ENCODE peak calls at places on chromosomes 1 and 21, in five cellular contexts. One of them, this sample, is unnamed.

GRCh38 chr1:238951809-238952208 is 434.6 kb upstream of the CHRM3 start:
- DNase-seq in IMR-90: peak
- DNase-seq in adrenal gland: peak
- DNase-seq in upper lobe of right lung: no peak
- DNase-seq in A549: peak
- DNase-seq in this sample: peak

GRCh38 chr1:172601046-172601630 is 57.8 kb upstream of the FASLG start:
- DNase-seq in A549: no peak
- DNase-seq in upper lobe of right lung: no peak
- DNase-seq in adrenal gland: no peak
- DNase-seq in IMR-90: no peak
- DNase-seq in this sample: no peak

GRCh38 chr1:86137458-86137857 is 19.1 kb downstream of the COL24A1 start:
- DNase-seq in upper lobe of right lung: no peak
- DNase-seq in adrenal gland: no peak
- DNase-seq in IMR-90: peak
- DNase-seq in A549: peak
- DNase-seq in this sample: peak

GRCh38 chr1:154221815-154222081 is 993 bp downstream of the UBAP2L start:
- DNase-seq in adrenal gland: no peak
- DNase-seq in A549: peak
- DNase-seq in IMR-90: peak
- DNase-seq in upper lobe of right lung: no peak
- DNase-seq in this sample: peak

GRCh38 chr1:77504986-77505385 is 177.5 kb downstream of the ZZZ3 start:
- DNase-seq in A549: no peak
- DNase-seq in adrenal gland: no peak
- DNase-seq in upper lobe of right lung: no peak
- DNase-seq in IMR-90: peak
- DNase-seq in this sample: peak

GRCh38 chr1:39213511-39214002 is 9.1 kb downstream of the MACF1 start:
- DNase-seq in A549: no peak
- DNase-seq in IMR-90: peak
- DNase-seq in upper lobe of right lung: no peak
- DNase-seq in adrenal gland: no peak
- DNase-seq in this sample: peak

GRCh38 chr1:83006271-83006670 is 992.7 kb downstream of the TTLL7 start:
- DNase-seq in adrenal gland: no peak
- DNase-seq in IMR-90: no peak
- DNase-seq in upper lobe of right lung: no peak
- DNase-seq in A549: no peak
- DNase-seq in this sample: no peak

GRCh38 chr1:113905435-113905861 is 322 bp downstream of the DCLRE1B start:
- DNase-seq in adrenal gland: no peak
- DNase-seq in upper lobe of right lung: no peak
- DNase-seq in IMR-90: no peak
- DNase-seq in A549: no peak
- DNase-seq in this sample: no peak

GRCh38 chr1:24535021-24535424 is 20.9 kb upstream of the NCMAP start:
- DNase-seq in upper lobe of right lung: no peak
- DNase-seq in IMR-90: no peak
- DNase-seq in adrenal gland: no peak
- DNase-seq in A549: no peak
- DNase-seq in this sample: no peak

GRCh38 chr21:39882186-39882882 is 15.1 kb downstream of the PCP4 start:
- DNase-seq in upper lobe of right lung: no peak
- DNase-seq in IMR-90: no peak
- DNase-seq in A549: no peak
- DNase-seq in adrenal gland: no peak
- DNase-seq in this sample: no peak

GRCh38 chr1:76317299-76317913 is 242.9 kb downstream of the ST6GALNAC3 start:
- DNase-seq in upper lobe of right lung: no peak
- DNase-seq in A549: no peak
- DNase-seq in IMR-90: no peak
- DNase-seq in adrenal gland: no peak
- DNase-seq in this sample: peak

GRCh38 chr1:183032122-183032921 is 9.1 kb downstream of the LAMC1 start:
- DNase-seq in upper lobe of right lung: no peak
- DNase-seq in A549: peak
- DNase-seq in IMR-90: no peak
- DNase-seq in adrenal gland: peak
- DNase-seq in this sample: peak

GRCh38 chr1:66364578-66365391 is 169.2 kb upstream of the SGIP1 start:
- DNase-seq in IMR-90: peak
- DNase-seq in adrenal gland: no peak
- DNase-seq in upper lobe of right lung: no peak
- DNase-seq in A549: no peak
- DNase-seq in this sample: no peak

GRCh38 chr1:81689531-81689941 is 111.2 kb upstream of the ADGRL2 start:
- DNase-seq in IMR-90: peak
- DNase-seq in upper lobe of right lung: no peak
- DNase-seq in adrenal gland: no peak
- DNase-seq in A549: no peak
- DNase-seq in this sample: peak

GRCh38 chr1:46764406-46764805 is 34.4 kb upstream of the CYP4B1 start:
- DNase-seq in adrenal gland: no peak
- DNase-seq in A549: no peak
- DNase-seq in IMR-90: no peak
- DNase-seq in upper lobe of right lung: no peak
- DNase-seq in this sample: no peak

GRCh38 chr1:66446261-66447001 is 87.5 kb upstream of the SGIP1 start:
- DNase-seq in A549: peak
- DNase-seq in IMR-90: peak
- DNase-seq in adrenal gland: peak
- DNase-seq in upper lobe of right lung: no peak
- DNase-seq in this sample: peak

GRCh38 chr1:231818342-231818741 is 191.8 kb downstream of the DISC1 start:
- DNase-seq in adrenal gland: no peak
- DNase-seq in A549: no peak
- DNase-seq in upper lobe of right lung: no peak
- DNase-seq in IMR-90: no peak
- DNase-seq in this sample: no peak

GRCh38 chr1:197320991-197321531 is 53.0 kb downstream of the CRB1 start:
- DNase-seq in A549: peak
- DNase-seq in IMR-90: peak
- DNase-seq in upper lobe of right lung: no peak
- DNase-seq in adrenal gland: no peak
- DNase-seq in this sample: no peak

GRCh38 chr1:217135569-217135915 is 412.3 kb upstream of the ESRRG start:
- DNase-seq in IMR-90: peak
- DNase-seq in upper lobe of right lung: no peak
- DNase-seq in A549: no peak
- DNase-seq in adrenal gland: no peak
- DNase-seq in this sample: peak

GRCh38 chr1:3060112-3060511 is 8.9 kb upstream of the PRDM16 start:
- DNase-seq in A549: no peak
- DNase-seq in upper lobe of right lung: peak
- DNase-seq in IMR-90: no peak
- DNase-seq in adrenal gland: no peak
- DNase-seq in this sample: no peak

GRCh38 chr21:36297938-36298572 is 21.9 kb upstream of the MORC3 start:
- DNase-seq in A549: peak
- DNase-seq in adrenal gland: peak
- DNase-seq in upper lobe of right lung: peak
- DNase-seq in IMR-90: peak
- DNase-seq in this sample: peak

GRCh38 chr1:112444269-112444668 is 48.3 kb downstream of the CTTNBP2NL start:
- DNase-seq in adrenal gland: no peak
- DNase-seq in IMR-90: peak
- DNase-seq in A549: no peak
- DNase-seq in upper lobe of right lung: no peak
- DNase-seq in this sample: no peak

GRCh38 chr1:197130677-197131304 is 15.7 kb downstream of the ASPM start:
- DNase-seq in A549: no peak
- DNase-seq in IMR-90: peak
- DNase-seq in adrenal gland: no peak
- DNase-seq in upper lobe of right lung: no peak
- DNase-seq in this sample: no peak

GRCh38 chr1:97668945-97669344 is 251.9 kb downstream of the DPYD start:
- DNase-seq in IMR-90: peak
- DNase-seq in A549: peak
- DNase-seq in upper lobe of right lung: no peak
- DNase-seq in adrenal gland: no peak
- DNase-seq in this sample: peak

GRCh38 chr1:164805399-164805798 is 246.4 kb downstream of the PBX1 start:
- DNase-seq in upper lobe of right lung: no peak
- DNase-seq in IMR-90: peak
- DNase-seq in A549: no peak
- DNase-seq in adrenal gland: no peak
- DNase-seq in this sample: peak

GRCh38 chr1:161082996-161083742 is 6.2 kb downstream of the NECTIN4 start:
- DNase-seq in adrenal gland: peak
- DNase-seq in A549: peak
- DNase-seq in upper lobe of right lung: peak
- DNase-seq in IMR-90: peak
- DNase-seq in this sample: peak

GRCh38 chr21:46376231-46376628 is 52.3 kb downstream of the PCNT start:
- DNase-seq in IMR-90: no peak
- DNase-seq in upper lobe of right lung: no peak
- DNase-seq in A549: no peak
- DNase-seq in adrenal gland: no peak
- DNase-seq in this sample: no peak

GRCh38 chr1:105874621-105875020 is 1181.9 kb upstream of the PRMT6 start:
- DNase-seq in adrenal gland: no peak
- DNase-seq in IMR-90: no peak
- DNase-seq in A549: no peak
- DNase-seq in upper lobe of right lung: no peak
- DNase-seq in this sample: no peak

GRCh38 chr1:160397651-160398050 is 2.7 kb upstream of the VANGL2 start:
- DNase-seq in upper lobe of right lung: no peak
- DNase-seq in IMR-90: no peak
- DNase-seq in A549: no peak
- DNase-seq in adrenal gland: no peak
- DNase-seq in this sample: no peak

GRCh38 chr1:119713538-119714456 is 2.1 kb downstream of the PHGDH start:
- DNase-seq in adrenal gland: no peak
- DNase-seq in IMR-90: peak
- DNase-seq in upper lobe of right lung: no peak
- DNase-seq in A549: no peak
- DNase-seq in this sample: no peak

GRCh38 chr21:41641821-41642368 is 125.0 kb downstream of the RIPK4 start:
- DNase-seq in IMR-90: peak
- DNase-seq in A549: peak
- DNase-seq in adrenal gland: no peak
- DNase-seq in upper lobe of right lung: peak
- DNase-seq in this sample: peak

GRCh38 chr21:26840912-26841311 is 4.3 kb downstream of the ADAMTS1 start:
- DNase-seq in adrenal gland: peak
- DNase-seq in A549: peak
- DNase-seq in upper lobe of right lung: no peak
- DNase-seq in IMR-90: peak
- DNase-seq in this sample: peak

DNA sequence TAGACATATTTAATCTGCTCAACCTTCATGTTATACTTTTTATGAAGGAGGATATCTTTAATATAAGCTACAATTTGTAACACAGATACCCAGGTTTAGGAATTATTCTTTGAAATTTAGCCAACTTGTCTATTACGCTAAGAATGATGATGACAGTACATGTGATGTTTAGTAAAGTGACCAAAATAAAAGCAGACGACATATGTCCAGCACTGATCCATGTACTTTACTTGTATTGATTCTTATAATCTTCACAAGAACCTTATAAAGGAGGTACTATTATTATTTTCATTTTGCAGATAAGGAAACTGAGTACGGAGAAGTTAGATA is 37.2 kb upstream of the ATG4C start:
- DNase-seq in adrenal gland: no peak
- DNase-seq in IMR-90: no peak
- DNase-seq in upper lobe of right lung: no peak
- DNase-seq in A549: no peak
- DNase-seq in this sample: no peak
- TF ChIP-seq CTCF in adrenal gland: no peak
- TF ChIP-seq CTCF in IMR-90: no peak
- TF ChIP-seq CTCF in upper lobe of right lung: no peak
- TF ChIP-seq CTCF in A549: no peak
- TF ChIP-seq CTCF in this sample: no peak

GRCh38 chr1:236476019-236476418 is 47.8 kb upstream of the LGALS8 start:
- DNase-seq in adrenal gland: no peak
- DNase-seq in upper lobe of right lung: no peak
- DNase-seq in A549: no peak
- DNase-seq in IMR-90: no peak
- DNase-seq in this sample: no peak
- TF ChIP-seq CTCF in adrenal gland: no peak
- TF ChIP-seq CTCF in upper lobe of right lung: no peak
- TF ChIP-seq CTCF in A549: no peak
- TF ChIP-seq CTCF in IMR-90: no peak
- TF ChIP-seq CTCF in this sample: no peak

GRCh38 chr1:240492832-240493440 is 119.0 kb downstream of the GREM2 start:
- DNase-seq in A549: peak
- DNase-seq in upper lobe of right lung: no peak
- DNase-seq in adrenal gland: peak
- DNase-seq in IMR-90: peak
- DNase-seq in this sample: peak
- TF ChIP-seq CTCF in A549: peak
- TF ChIP-seq CTCF in upper lobe of right lung: no peak
- TF ChIP-seq CTCF in adrenal gland: peak
- TF ChIP-seq CTCF in IMR-90: no peak
- TF ChIP-seq CTCF in this sample: peak

GRCh38 chr21:29104239-29104708 is 26.2 kb upstream of the MAP3K7CL start:
- DNase-seq in adrenal gland: no peak
- DNase-seq in upper lobe of right lung: no peak
- DNase-seq in IMR-90: peak
- DNase-seq in A549: no peak
- DNase-seq in this sample: peak

GRCh38 chr21:29102791-29103257 is 27.6 kb upstream of the MAP3K7CL start:
- DNase-seq in adrenal gland: no peak
- DNase-seq in IMR-90: peak
- DNase-seq in upper lobe of right lung: no peak
- DNase-seq in A549: no peak
- DNase-seq in this sample: peak

GRCh38 chr21:29105218-29105617 is 25.2 kb upstream of the MAP3K7CL start:
- DNase-seq in adrenal gland: no peak
- DNase-seq in upper lobe of right lung: no peak
- DNase-seq in IMR-90: peak
- DNase-seq in A549: no peak
- DNase-seq in this sample: peak
- TF ChIP-seq CTCF in adrenal gland: no peak
- TF ChIP-seq CTCF in upper lobe of right lung: no peak
- TF ChIP-seq CTCF in IMR-90: no peak
- TF ChIP-seq CTCF in A549: no peak
- TF ChIP-seq CTCF in this sample: no peak

GRCh38 chr1:54359393-54360162 is 46.6 kb downstream of the SSBP3 start:
- DNase-seq in upper lobe of right lung: no peak
- DNase-seq in A549: no peak
- DNase-seq in IMR-90: no peak
- DNase-seq in adrenal gland: no peak
- DNase-seq in this sample: no peak
- TF ChIP-seq CTCF in upper lobe of right lung: no peak
- TF ChIP-seq CTCF in A549: no peak
- TF ChIP-seq CTCF in IMR-90: no peak
- TF ChIP-seq CTCF in adrenal gland: no peak
- TF ChIP-seq CTCF in this sample: no peak